ENCODE peak calls at places on chromosome 9, in nine cellular contexts. N is WERI-Rb-1, R is dorsolateral prefrontal cortex, W is amygdala, D is KBM-7, A is gastrocnemius medialis, G is amniotic epithelial cell, O is AG08396, P is endodermal cell. U is an unnamed sample.

GRCh38 chr9:73009649-73010288 is 56.9 kb upstream of the ALDH1A1 start:
- DNase-seq in N (no peak), R (no peak), W (no peak), D (peak), A (no peak), G (no peak), O (no peak), P (peak), U (peak)

GRCh38 chr9:99057665-99058625 is 47.0 kb upstream of the TGFBR1 start:
- DNase-seq in N (no peak), R (no peak), W (no peak), D (peak), A (no peak), G (peak), O (peak), P (no peak), U (peak)

GRCh38 chr9:87676976-87677775 is 48.7 kb upstream of the CTSL start:
- DNase-seq in N (no peak), R (no peak), W (no peak), D (peak), A (no peak), G (peak), O (no peak), P (no peak), U (no peak)

GRCh38 chr9:734831-735511 is 106.5 kb upstream of the DMRT1 start:
- DNase-seq in N (no peak), R (no peak), W (peak), D (no peak), A (no peak), G (peak), O (peak), P (no peak), U (no peak)

GRCh38 chr9:21549251-21549765 is 67.2 kb upstream of the IFNE start:
- DNase-seq in N (no peak), R (no peak), W (no peak), D (no peak), A (no peak), G (peak), O (peak), P (no peak), U (no peak)

GRCh38 chr9:130714586-130715110 is 21.1 kb downstream of the EXOSC2 start:
- DNase-seq in N (no peak), R (no peak), W (no peak), D (no peak), A (no peak), G (peak), O (no peak), P (no peak), U (no peak)

GRCh38 chr9:91428927-91429351 is 5.3 kb upstream of the NFIL3 start:
- DNase-seq in N (no peak), R (no peak), W (no peak), D (no peak), A (no peak), G (peak), O (peak), P (no peak), U (no peak)

GRCh38 chr9:38388283-38389223 is 3.9 kb upstream of the ALDH1B1 start:
- DNase-seq in N (peak), R (no peak), W (no peak), D (no peak), A (peak), G (peak), O (peak), P (no peak), U (no peak)

GRCh38 chr9:16100596-16101091 is 547.8 kb downstream of the CCDC171 start:
- DNase-seq in N (no peak), R (no peak), W (no peak), D (no peak), A (peak), G (peak), O (peak), P (peak), U (no peak)

GRCh38 chr9:116432051-116432450 is 255.1 kb upstream of the TRIM32 start:
- DNase-seq in N (no peak), R (no peak), W (no peak), D (no peak), A (no peak), G (peak), O (no peak), P (no peak), U (no peak)

GRCh38 chr9:116837038-116837998 is 150.2 kb downstream of the TRIM32 start:
- DNase-seq in N (peak), R (no peak), W (no peak), D (no peak), A (no peak), G (no peak), O (no peak), P (peak), U (no peak)

GRCh38 chr9:124010665-124011321 is 775 bp upstream of the LHX2 start:
- DNase-seq in N (no peak), R (no peak), W (no peak), D (no peak), A (no peak), G (no peak), O (no peak), P (peak), U (no peak)

GRCh38 chr9:5448461-5448860 is 1.9 kb upstream of the CD274 start:
- DNase-seq in N (no peak), R (no peak), W (no peak), D (no peak), A (no peak), G (no peak), O (no peak), P (no peak), U (no peak)

GRCh38 chr9:125608488-125609224 is 98.4 kb downstream of the MAPKAP1 start:
- DNase-seq in N (no peak), R (no peak), W (no peak), D (no peak), A (no peak), G (peak), O (no peak), P (no peak), U (no peak)

GRCh38 chr9:105643795-105644194 is 18.5 kb upstream of the TAL2 start:
- DNase-seq in N (no peak), R (no peak), W (no peak), D (no peak), A (no peak), G (no peak), O (no peak), P (no peak), U (no peak)

GRCh38 chr9:134942421-134943119 is 24.9 kb upstream of the FCN1 start:
- DNase-seq in N (no peak), R (no peak), W (no peak), D (no peak), A (no peak), G (no peak), O (no peak), P (no peak), U (no peak)

GRCh38 chr9:15225564-15226126 is 81.4 kb downstream of the TTC39B start:
- DNase-seq in N (no peak), R (no peak), W (no peak), D (no peak), A (no peak), G (no peak), O (no peak), P (no peak), U (no peak)